ENCODE peak calls at places on chromosomes 1 and 21, in eight cellular contexts. O, T, L, D, B, G, M and C are unnamed samples.

GRCh38 chr1:20988030-20988825 is 188.5 kb downstream of the EIF4G3 start:
- DNase-seq in O (no peak), T (no peak), L (no peak), D (no peak), B (no peak), G (no peak), M (no peak), C (no peak)

GRCh38 chr1:23376890-23377811 is 7.5 kb upstream of the ZNF436 start:
- DNase-seq in O (no peak), T (peak; percentile 39), L (peak; percentile 89), D (no peak), B (peak; percentile 78), G (peak; percentile 48), M (peak; percentile 76), C (peak; percentile 26)

GRCh38 chr1:58515794-58516401 is 30.6 kb downstream of the OMA1 start:
- DNase-seq in O (peak; percentile 10), T (peak; percentile 68), L (peak; percentile 52), D (peak; percentile 1), B (peak; percentile 91), G (peak; percentile 67), M (peak; percentile 53), C (peak; percentile 86)

GRCh38 chr1:43545686-43546387 is 15.2 kb downstream of the PTPRF start:
- DNase-seq in O (no peak), T (peak; percentile 98), L (no peak), D (no peak), B (no peak), G (peak; percentile 29), M (peak; percentile 96), C (peak; percentile 55)

GRCh38 chr1:12245733-12246132 is 15.9 kb downstream of the VPS13D start:
- DNase-seq in O (no peak), T (no peak), L (no peak), D (no peak), B (no peak), G (no peak), M (no peak), C (no peak)

GRCh38 chr1:58753431-58753866 is 30.4 kb downstream of the JUN start:
- DNase-seq in O (no peak), T (no peak), L (no peak), D (no peak), B (no peak), G (no peak), M (no peak), C (no peak)

GRCh38 chr1:203367051-203367450 is 16.1 kb upstream of the FMOD start:
- DNase-seq in O (no peak), T (no peak), L (no peak), D (no peak), B (no peak), G (peak; percentile 81), M (peak; percentile 94), C (no peak)

GRCh38 chr21:34004013-34004938 is 69.1 kb upstream of the MRPS6 start:
- DNase-seq in O (no peak), T (no peak), L (no peak), D (no peak), B (no peak), G (no peak), M (no peak), C (no peak)

GRCh38 chr1:159945483-159946241 is at the start of gene IGSF9:
- DNase-seq in O (peak; percentile 73), T (peak; percentile 97), L (no peak), D (peak; percentile 52), B (peak; percentile 73), G (peak; percentile 94), M (peak; percentile 96), C (no peak)

GRCh38 chr1:57468661-57469523 is 45.0 kb upstream of the DAB1 start:
- DNase-seq in O (no peak), T (no peak), L (peak; percentile 52), D (no peak), B (peak; percentile 33), G (no peak), M (no peak), C (peak; percentile 40)

GRCh38 chr1:80668370-80668769 is 1132.4 kb upstream of the ADGRL2 start:
- DNase-seq in O (no peak), T (no peak), L (no peak), D (no peak), B (no peak), G (no peak), M (no peak), C (no peak)

GRCh38 chr1:168390261-168390660 is 109.6 kb downstream of the TBX19 start:
- DNase-seq in O (no peak), T (no peak), L (no peak), D (no peak), B (no peak), G (no peak), M (no peak), C (no peak)